ENCODE peak calls at places on chromosome 9, in six cellular contexts. I is left ventricle myocardium inferior, D is AG08396, Y is EL, V is cerebellum, J is neuronal stem cell. P is an unnamed sample.

GRCh38 chr9:135048758-135049284 is 38.6 kb upstream of the OLFM1 start:
- DNase-seq in Y (no peak), I (no peak), D (no peak), V (no peak), J (no peak), P (no peak)

GRCh38 chr9:2622361-2623045 is 916 bp downstream of the VLDLR start:
- DNase-seq in V (peak), I (peak), D (peak), J (peak), Y (peak), P (peak)

GRCh38 chr9:111050819-111051218 is 12.5 kb upstream of the LPAR1 start:
- DNase-seq in V (no peak), D (no peak), J (no peak), Y (peak), I (no peak), P (no peak)

GRCh38 chr9:133572821-133573361 is 36.3 kb downstream of the FAM163B start:
- DNase-seq in J (no peak), V (peak), I (peak), D (no peak), Y (no peak), P (no peak)

GRCh38 chr9:130956636-130957450 is 17.8 kb upstream of the FIBCD1 start:
- DNase-seq in Y (no peak), I (no peak), J (no peak), D (no peak), V (no peak), P (no peak)

GRCh38 chr9:21555911-21556310 is 73.8 kb upstream of the IFNE start:
- DNase-seq in D (no peak), I (no peak), J (no peak), Y (peak), V (no peak), P (no peak)

GRCh38 chr9:127053908-127054307 is 68.5 kb downstream of the ANGPTL2 start:
- DNase-seq in Y (no peak), D (no peak), I (no peak), V (no peak), J (no peak), P (no peak)

GRCh38 chr9:77809552-77809951 is 161.4 kb upstream of the GNA14 start:
- DNase-seq in V (no peak), D (no peak), J (no peak), Y (peak), I (no peak), P (no peak)

GRCh38 chr9:27088981-27089380 is 20.0 kb upstream of the TEK start:
- DNase-seq in J (no peak), Y (peak), V (no peak), D (peak), I (no peak), P (peak)